ENCODE peak calls at places on chromosome 16, in eight cellular contexts. One of them, this sample, is unnamed. For H3K4me1 and H3K9me3, the result is how much of the 10 kb centered on the place peaks cover.

GRCh38 chr16:57693539-57693938 is 1.1 kb upstream of the DRC7 start:
- DNase-seq in transverse colon: no peak
- DNase-seq in A549: no peak
- DNase-seq in IMR-90: no peak
- DNase-seq in gastrocnemius medialis: no peak
- DNase-seq in thoracic aorta: no peak
- DNase-seq in body of pancreas: no peak
- DNase-seq in CD8-positive, alpha-beta memory T cell: no peak
- DNase-seq in this sample: no peak

GRCh38 chr16:81483064-81483969 is 38.7 kb downstream of the CMIP start:
- DNase-seq in transverse colon: no peak
- DNase-seq in A549: no peak
- DNase-seq in IMR-90: peak
- DNase-seq in gastrocnemius medialis: no peak
- DNase-seq in thoracic aorta: no peak
- DNase-seq in body of pancreas: no peak
- DNase-seq in CD8-positive, alpha-beta memory T cell: no peak
- DNase-seq in this sample: no peak

GRCh38 chr16:28549301-28549899 is 4.3 kb upstream of the SGF29 start:
- DNase-seq in transverse colon: no peak
- DNase-seq in A549: peak
- DNase-seq in IMR-90: peak
- DNase-seq in gastrocnemius medialis: no peak
- DNase-seq in thoracic aorta: no peak
- DNase-seq in body of pancreas: peak
- DNase-seq in CD8-positive, alpha-beta memory T cell: peak
- DNase-seq in this sample: no peak

GRCh38 chr16:54284931-54285413 is 1.6 kb downstream of the IRX3 start:
- DNase-seq in transverse colon: no peak
- DNase-seq in A549: no peak
- DNase-seq in IMR-90: no peak
- DNase-seq in gastrocnemius medialis: no peak
- DNase-seq in thoracic aorta: no peak
- DNase-seq in body of pancreas: no peak
- DNase-seq in CD8-positive, alpha-beta memory T cell: no peak
- DNase-seq in this sample: no peak

GRCh38 chr16:25093208-25094061 is 18.1 kb upstream of the LCMT1 start:
- DNase-seq in transverse colon: no peak
- DNase-seq in A549: no peak
- DNase-seq in IMR-90: no peak
- DNase-seq in gastrocnemius medialis: no peak
- DNase-seq in thoracic aorta: no peak
- DNase-seq in body of pancreas: no peak
- DNase-seq in CD8-positive, alpha-beta memory T cell: no peak
- DNase-seq in this sample: no peak

GRCh38 chr16:241866-242265 is 7.2 kb downstream of the FAM234A start:
- DNase-seq in transverse colon: no peak
- DNase-seq in A549: no peak
- DNase-seq in IMR-90: no peak
- DNase-seq in gastrocnemius medialis: no peak
- DNase-seq in thoracic aorta: no peak
- DNase-seq in body of pancreas: no peak
- DNase-seq in CD8-positive, alpha-beta memory T cell: no peak
- DNase-seq in this sample: no peak

GRCh38 chr16:48112603-48113400 is 43.0 kb downstream of the ABCC12 start:
- DNase-seq in transverse colon: no peak
- DNase-seq in A549: no peak
- DNase-seq in IMR-90: no peak
- DNase-seq in gastrocnemius medialis: no peak
- DNase-seq in thoracic aorta: no peak
- DNase-seq in body of pancreas: no peak
- DNase-seq in CD8-positive, alpha-beta memory T cell: no peak
- DNase-seq in this sample: no peak

GRCh38 chr16:67104845-67105244 is 4.9 kb upstream of the PHAF1 start:
- DNase-seq in transverse colon: peak
- DNase-seq in A549: no peak
- DNase-seq in IMR-90: no peak
- DNase-seq in gastrocnemius medialis: no peak
- DNase-seq in thoracic aorta: no peak
- DNase-seq in body of pancreas: peak
- DNase-seq in CD8-positive, alpha-beta memory T cell: no peak
- DNase-seq in this sample: no peak

GRCh38 chr16:78437352-78437968 is 338.0 kb downstream of the WWOX start:
- DNase-seq in transverse colon: peak
- DNase-seq in A549: peak
- DNase-seq in IMR-90: peak
- DNase-seq in gastrocnemius medialis: peak
- DNase-seq in thoracic aorta: no peak
- DNase-seq in body of pancreas: peak
- DNase-seq in CD8-positive, alpha-beta memory T cell: no peak
- DNase-seq in this sample: no peak

GRCh38 chr16:714079-714478 is 839 bp upstream of the METRN start:
- DNase-seq in transverse colon: no peak
- DNase-seq in A549: no peak
- DNase-seq in IMR-90: no peak
- DNase-seq in gastrocnemius medialis: no peak
- DNase-seq in thoracic aorta: no peak
- DNase-seq in body of pancreas: no peak
- DNase-seq in CD8-positive, alpha-beta memory T cell: no peak
- DNase-seq in this sample: no peak

GRCh38 chr16:51095114-51095872 is 55.8 kb downstream of the SALL1 start:
- DNase-seq in transverse colon: no peak
- DNase-seq in A549: no peak
- DNase-seq in IMR-90: no peak
- DNase-seq in gastrocnemius medialis: no peak
- DNase-seq in thoracic aorta: no peak
- DNase-seq in body of pancreas: no peak
- DNase-seq in CD8-positive, alpha-beta memory T cell: no peak
- DNase-seq in this sample: no peak

GRCh38 chr16:29922986-29923501 is 3.0 kb downstream of the KCTD13 start:
- DNase-seq in transverse colon: no peak
- DNase-seq in A549: no peak
- DNase-seq in IMR-90: no peak
- DNase-seq in gastrocnemius medialis: no peak
- DNase-seq in thoracic aorta: no peak
- DNase-seq in body of pancreas: no peak
- DNase-seq in CD8-positive, alpha-beta memory T cell: no peak
- DNase-seq in this sample: no peak

GRCh38 chr16:6375471-6376075 is 957.1 kb upstream of the RBFOX1 start:
- DNase-seq in transverse colon: no peak
- DNase-seq in A549: no peak
- DNase-seq in IMR-90: no peak
- DNase-seq in gastrocnemius medialis: no peak
- DNase-seq in thoracic aorta: no peak
- DNase-seq in body of pancreas: no peak
- DNase-seq in CD8-positive, alpha-beta memory T cell: no peak
- DNase-seq in this sample: no peak

GRCh38 chr16:30741461-30741914 is 6.7 kb upstream of the PHKG2 start:
- DNase-seq in transverse colon: peak
- DNase-seq in A549: peak
- DNase-seq in IMR-90: peak
- DNase-seq in gastrocnemius medialis: no peak
- DNase-seq in thoracic aorta: no peak
- DNase-seq in body of pancreas: peak
- DNase-seq in CD8-positive, alpha-beta memory T cell: no peak
- DNase-seq in this sample: peak

GRCh38 chr16:29154676-29155121 is 169.8 kb downstream of the LAT start:
- DNase-seq in transverse colon: no peak
- DNase-seq in A549: no peak
- DNase-seq in IMR-90: peak
- DNase-seq in gastrocnemius medialis: no peak
- DNase-seq in thoracic aorta: no peak
- DNase-seq in body of pancreas: no peak
- DNase-seq in CD8-positive, alpha-beta memory T cell: no peak
- DNase-seq in this sample: no peak

GRCh38 chr16:70428178-70428998 is 10.5 kb downstream of the ST3GAL2 start:
- DNase-seq in transverse colon: peak
- DNase-seq in A549: peak
- DNase-seq in IMR-90: peak
- DNase-seq in gastrocnemius medialis: peak
- DNase-seq in thoracic aorta: peak
- DNase-seq in body of pancreas: peak
- DNase-seq in CD8-positive, alpha-beta memory T cell: no peak
- DNase-seq in this sample: peak

GRCh38 chr16:48206594-48207242 is 37.4 kb upstream of the LONP2 start:
- DNase-seq in transverse colon: no peak
- DNase-seq in A549: no peak
- DNase-seq in IMR-90: peak
- DNase-seq in gastrocnemius medialis: no peak
- DNase-seq in thoracic aorta: no peak
- DNase-seq in body of pancreas: no peak
- DNase-seq in CD8-positive, alpha-beta memory T cell: no peak
- DNase-seq in this sample: no peak

DNA sequence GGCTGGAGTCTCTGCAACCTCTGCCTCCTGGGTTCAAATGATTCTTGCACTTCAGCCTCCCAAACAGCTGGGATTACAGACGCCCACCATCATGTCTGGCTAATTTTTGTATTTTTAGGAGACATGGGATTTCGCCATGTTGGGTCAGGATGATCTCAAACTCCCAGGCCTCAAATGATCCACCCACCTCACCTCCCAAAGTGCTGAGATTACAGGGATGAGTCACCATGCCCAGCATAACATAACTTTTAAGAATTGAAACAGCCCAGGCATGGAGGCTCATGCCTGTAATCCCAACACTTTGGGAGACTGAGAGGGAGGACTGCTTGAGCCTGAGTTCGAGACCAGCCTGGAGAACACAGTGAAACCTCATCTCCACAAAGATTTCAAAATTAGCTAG is 2.5 kb downstream of the RSL1D1 start:
- DNase-seq in transverse colon: no peak
- DNase-seq in A549: no peak
- DNase-seq in IMR-90: peak
- DNase-seq in gastrocnemius medialis: no peak
- DNase-seq in thoracic aorta: no peak
- DNase-seq in body of pancreas: no peak
- DNase-seq in CD8-positive, alpha-beta memory T cell: no peak
- DNase-seq in this sample: no peak
- H3K4me3 ChIP-seq in transverse colon: no peak
- H3K4me3 ChIP-seq in A549: no peak
- H3K4me3 ChIP-seq in IMR-90: no peak
- H3K4me3 ChIP-seq in gastrocnemius medialis: no peak
- H3K4me3 ChIP-seq in thoracic aorta: no peak
- H3K4me3 ChIP-seq in body of pancreas: no peak
- H3K4me3 ChIP-seq in CD8-positive, alpha-beta memory T cell: no peak
- H3K4me3 ChIP-seq in this sample: no peak

GRCh38 chr16:75262104-75262799 is 10.8 kb upstream of the BCAR1 start:
- DNase-seq in transverse colon: peak
- DNase-seq in A549: no peak
- DNase-seq in IMR-90: no peak
- DNase-seq in gastrocnemius medialis: no peak
- DNase-seq in thoracic aorta: no peak
- DNase-seq in body of pancreas: no peak
- DNase-seq in CD8-positive, alpha-beta memory T cell: no peak
- DNase-seq in this sample: no peak
- H3K4me1 ChIP-seq in transverse colon: half or more
- H3K4me1 ChIP-seq in A549: half or more
- H3K4me1 ChIP-seq in IMR-90: half or more
- H3K4me1 ChIP-seq in gastrocnemius medialis: half or more
- H3K4me1 ChIP-seq in thoracic aorta: half or more
- H3K4me1 ChIP-seq in body of pancreas: half or more
- H3K4me1 ChIP-seq in CD8-positive, alpha-beta memory T cell: under half
- H3K4me1 ChIP-seq in this sample: under half

DNA sequence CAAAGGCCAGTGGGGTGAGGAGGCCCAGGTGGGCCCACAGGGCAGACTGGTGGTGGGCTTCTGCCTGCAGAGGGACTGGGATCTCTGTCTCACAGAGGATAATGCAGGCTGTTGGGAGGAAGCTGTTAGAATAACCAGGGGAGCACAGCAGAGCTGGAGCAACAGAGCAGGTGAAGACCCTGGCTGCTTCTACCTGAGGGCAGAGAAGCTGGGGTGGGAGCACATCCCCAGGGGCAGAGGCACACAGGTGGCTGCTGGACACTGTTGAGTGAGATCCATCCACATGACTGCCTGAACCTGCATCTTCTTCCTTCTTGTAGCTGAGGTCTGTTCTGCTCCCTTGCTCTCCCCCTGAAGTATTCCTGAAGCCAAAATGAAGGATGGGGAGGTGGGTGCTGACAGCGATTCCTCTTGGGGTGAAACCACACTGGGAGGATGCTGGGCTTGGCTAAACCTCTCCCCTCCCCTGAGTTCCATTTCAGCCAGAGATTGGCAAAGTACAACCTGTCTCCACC is 1725.0 kb downstream of the TP53TG3F start:
- DNase-seq in transverse colon: no peak
- DNase-seq in A549: no peak
- DNase-seq in IMR-90: no peak
- DNase-seq in gastrocnemius medialis: no peak
- DNase-seq in thoracic aorta: no peak
- DNase-seq in body of pancreas: no peak
- DNase-seq in CD8-positive, alpha-beta memory T cell: no peak
- DNase-seq in this sample: no peak
- H3K9me3 ChIP-seq in transverse colon: under half
- H3K9me3 ChIP-seq in A549: under half
- H3K9me3 ChIP-seq in IMR-90: under half
- H3K9me3 ChIP-seq in gastrocnemius medialis: under half
- H3K9me3 ChIP-seq in thoracic aorta: under half
- H3K9me3 ChIP-seq in body of pancreas: under half
- H3K9me3 ChIP-seq in CD8-positive, alpha-beta memory T cell: under half
- H3K9me3 ChIP-seq in this sample: under half

GRCh38 chr16:4640572-4641305 is 16.1 kb downstream of the MGRN1 start:
- DNase-seq in transverse colon: no peak
- DNase-seq in A549: no peak
- DNase-seq in IMR-90: no peak
- DNase-seq in gastrocnemius medialis: no peak
- DNase-seq in thoracic aorta: no peak
- DNase-seq in body of pancreas: no peak
- DNase-seq in CD8-positive, alpha-beta memory T cell: no peak
- DNase-seq in this sample: no peak

GRCh38 chr16:4639899-4640509 is 15.4 kb downstream of the MGRN1 start:
- DNase-seq in transverse colon: no peak
- DNase-seq in A549: no peak
- DNase-seq in IMR-90: no peak
- DNase-seq in gastrocnemius medialis: no peak
- DNase-seq in thoracic aorta: no peak
- DNase-seq in body of pancreas: no peak
- DNase-seq in CD8-positive, alpha-beta memory T cell: no peak
- DNase-seq in this sample: no peak

GRCh38 chr16:4641306-4641687 is 16.7 kb downstream of the MGRN1 start:
- DNase-seq in transverse colon: no peak
- DNase-seq in A549: no peak
- DNase-seq in IMR-90: no peak
- DNase-seq in gastrocnemius medialis: no peak
- DNase-seq in thoracic aorta: no peak
- DNase-seq in body of pancreas: no peak
- DNase-seq in CD8-positive, alpha-beta memory T cell: no peak
- DNase-seq in this sample: no peak

GRCh38 chr16:4637501-4638166 is 13.0 kb downstream of the MGRN1 start:
- DNase-seq in transverse colon: no peak
- DNase-seq in A549: no peak
- DNase-seq in IMR-90: no peak
- DNase-seq in gastrocnemius medialis: no peak
- DNase-seq in thoracic aorta: no peak
- DNase-seq in body of pancreas: no peak
- DNase-seq in CD8-positive, alpha-beta memory T cell: no peak
- DNase-seq in this sample: no peak

DNA sequence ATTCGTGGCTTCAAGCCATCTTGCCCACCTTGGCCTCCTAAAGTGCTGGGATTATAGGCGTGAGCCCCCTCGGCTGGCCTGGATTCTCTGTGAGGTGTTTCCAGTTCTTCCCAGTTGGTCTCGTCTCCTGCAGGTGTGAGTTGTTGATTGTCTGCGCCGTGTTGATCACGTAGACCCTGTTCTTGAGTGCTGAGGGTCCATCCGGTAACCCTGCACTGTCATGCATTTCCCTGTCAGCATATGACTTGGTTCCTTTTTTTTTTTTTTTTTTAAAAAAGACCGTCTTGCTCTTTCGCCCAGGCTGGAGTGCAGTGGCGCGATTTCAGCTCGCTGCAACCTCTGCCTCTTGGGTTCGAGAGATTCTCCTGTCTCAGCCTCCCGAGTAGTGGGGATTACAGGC is 17.2 kb downstream of the MGRN1 start:
- DNase-seq in transverse colon: no peak
- DNase-seq in A549: no peak
- DNase-seq in IMR-90: no peak
- DNase-seq in gastrocnemius medialis: no peak
- DNase-seq in thoracic aorta: no peak
- DNase-seq in body of pancreas: no peak
- DNase-seq in CD8-positive, alpha-beta memory T cell: no peak
- DNase-seq in this sample: no peak
- H3K4me3 ChIP-seq in transverse colon: no peak
- H3K4me3 ChIP-seq in A549: no peak
- H3K4me3 ChIP-seq in IMR-90: no peak
- H3K4me3 ChIP-seq in gastrocnemius medialis: no peak
- H3K4me3 ChIP-seq in thoracic aorta: no peak
- H3K4me3 ChIP-seq in body of pancreas: no peak
- H3K4me3 ChIP-seq in CD8-positive, alpha-beta memory T cell: no peak
- H3K4me3 ChIP-seq in this sample: no peak